ENCODE peak calls at places on chromosomes 12 and 14, in nine cellular contexts. P is NCI-H2081; M is glomerular endothelial cell; V is DMS153; Q is H4; K is Daoy; A is NCI-H1436; R is endothelial cell; F is activated CD4-positive, alpha-beta T cell treated with anti-CD3 and anti-CD28 coated beads for 24 hours. I is an unnamed sample.

GRCh38 chr12:50839032-50839431 is 3.7 kb upstream of the TMPRSS12 start:
- DNase-seq in R (no peak), A (no peak), M (no peak), V (no peak), K (no peak), Q (no peak), P (no peak), F (no peak), I (no peak)

GRCh38 chr12:115507951-115508722 is 769.4 kb downstream of the MED13L start:
- DNase-seq in V (peak), M (no peak), P (no peak), F (no peak), R (peak), Q (no peak), K (no peak), A (no peak), I (no peak)

GRCh38 chr12:130427381-130427887 is 89.7 kb downstream of the PIWIL1 start:
- DNase-seq in K (no peak), M (no peak), Q (no peak), P (no peak), F (no peak), R (no peak), V (no peak), A (no peak), I (no peak)

GRCh38 chr14:52663850-52664249 is 31.5 kb downstream of the ERO1A start:
- DNase-seq in F (no peak), P (peak), A (no peak), V (no peak), K (no peak), M (no peak), R (no peak), Q (no peak), I (no peak)

GRCh38 chr12:102848832-102849231 is 68.2 kb downstream of the PAH start:
- DNase-seq in M (no peak), F (no peak), A (no peak), P (no peak), Q (no peak), V (no peak), R (no peak), K (no peak), I (no peak)

GRCh38 chr12:91935299-91935698 is 210.3 kb downstream of the BTG1 start:
- DNase-seq in Q (no peak), K (no peak), R (no peak), V (no peak), F (no peak), P (no peak), A (no peak), M (no peak), I (peak)

GRCh38 chr12:2053675-2054070 is 886 bp downstream of the CACNA1C start:
- DNase-seq in P (no peak), F (no peak), A (no peak), R (peak), V (no peak), K (peak), Q (no peak), M (no peak), I (peak)

GRCh38 chr14:61103541-61104339 is 122.7 kb downstream of the SLC38A6 start:
- DNase-seq in F (peak), P (no peak), M (peak), A (no peak), Q (peak), V (no peak), K (peak), R (no peak), I (peak)

GRCh38 chr12:77924703-77925102 is 94.0 kb downstream of the NAV3 start:
- DNase-seq in Q (peak), M (no peak), P (no peak), K (peak), A (no peak), V (no peak), F (no peak), R (no peak), I (no peak)

I was measured in left kidney.